ENCODE peak calls at places on chromosomes 12 and 14, in four cellular contexts. I is heart left ventricle, S is A549, G is K562. U is an unnamed sample.

GRCh38 chr14:56379956-56380355 is 199.6 kb upstream of the TMEM260 start:
- DNase-seq in I (no peak), S (no peak), G (no peak), U (no peak)

GRCh38 chr12:122753213-122753571 is 568 bp downstream of the DENR start:
- DNase-seq in I (no peak), S (no peak), G (no peak), U (no peak)

GRCh38 chr14:51464411-51464810 is 187.3 kb upstream of the FRMD6 start:
- DNase-seq in I (no peak), S (no peak), G (no peak), U (no peak)

GRCh38 chr12:104896146-104896545 is 61.9 kb downstream of the SLC41A2 start:
- DNase-seq in I (no peak), S (peak), G (no peak), U (no peak)

GRCh38 chr12:72015895-72016294 is 77.2 kb downstream of the TPH2 start:
- DNase-seq in I (no peak), S (no peak), G (peak), U (no peak)

GRCh38 chr12:47393403-47393790 is 312.4 kb downstream of the RPAP3 start:
- DNase-seq in I (no peak), S (peak), G (no peak), U (no peak)

GRCh38 chr12:49264466-49264872 is 413 bp upstream of the TUBA1C start:
- DNase-seq in I (no peak), S (no peak), G (peak), U (no peak)

GRCh38 chr12:45268672-45269406 is 52.9 kb downstream of the ANO6 start:
- DNase-seq in I (peak), S (peak), G (peak), U (no peak)

GRCh38 chr12:117188961-117189724 is 1.1 kb downstream of the FBXO21 start:
- DNase-seq in I (no peak), S (peak), G (no peak), U (no peak)

GRCh38 chr14:49849213-49849847 is 3.3 kb downstream of the NEMF start:
- DNase-seq in I (no peak), S (no peak), G (no peak), U (no peak)

GRCh38 chr14:36720657-36721056 is 59.0 kb downstream of the PAX9 start:
- DNase-seq in I (no peak), S (no peak), G (no peak), U (no peak)

GRCh38 chr12:121949643-121950397 is 31.4 kb downstream of the CFAP251 start:
- DNase-seq in I (no peak), S (peak), G (no peak), U (no peak)

GRCh38 chr12:39392154-39392925 is 50.6 kb downstream of the KIF21A start:
- DNase-seq in I (no peak), S (no peak), G (no peak), U (no peak)

GRCh38 chr14:90567191-90567590 is 170.4 kb downstream of the CALM1 start:
- DNase-seq in I (no peak), S (no peak), G (no peak), U (no peak)

GRCh38 chr12:64383675-64384074 is 6.9 kb downstream of the C12orf56 start:
- DNase-seq in I (no peak), S (no peak), G (no peak), U (no peak)

GRCh38 chr12:6632026-6632978 is 3.5 kb downstream of the LPAR5 start:
- DNase-seq in I (no peak), S (no peak), G (no peak), U (no peak)

GRCh38 chr12:68578765-68579164 is 31.9 kb upstream of the RAP1B start:
- DNase-seq in I (no peak), S (no peak), G (no peak), U (no peak)

GRCh38 chr14:94423465-94424056 is 29.0 kb downstream of the SERPINA11 start:
- DNase-seq in I (peak), S (peak), G (peak), U (no peak)

GRCh38 chr12:59928416-59928815 is 332.6 kb downstream of the SLC16A7 start:
- DNase-seq in I (no peak), S (no peak), G (no peak), U (no peak)

GRCh38 chr12:69415471-69416275 is 54.5 kb upstream of the FRS2 start:
- DNase-seq in I (peak), S (peak), G (no peak), U (no peak)

GRCh38 chr14:64387232-64387737 is 868 bp upstream of the MTHFD1 start:
- DNase-seq in I (no peak), S (peak), G (peak), U (peak)

GRCh38 chr12:32450768-32451167 is 51.4 kb downstream of the FGD4 start:
- DNase-seq in I (no peak), S (no peak), G (no peak), U (no peak)

GRCh38 chr14:30283822-30284446 is 275.0 kb upstream of the G2E3 start:
- DNase-seq in I (no peak), S (peak), G (peak), U (no peak)

GRCh38 chr12:94872671-94873367 is 130.7 kb downstream of the NDUFA12 start:
- DNase-seq in I (no peak), S (no peak), G (no peak), U (no peak)

GRCh38 chr12:94874086-94874985 is 129.2 kb downstream of the NDUFA12 start:
- DNase-seq in I (no peak), S (no peak), G (no peak), U (no peak)

GRCh38 chr12:94872007-94872653 is 131.4 kb downstream of the NDUFA12 start:
- DNase-seq in I (no peak), S (no peak), G (no peak), U (no peak)

GRCh38 chr12:94874986-94875312 is 128.5 kb downstream of the NDUFA12 start:
- DNase-seq in I (no peak), S (no peak), G (no peak), U (no peak)

DNA sequence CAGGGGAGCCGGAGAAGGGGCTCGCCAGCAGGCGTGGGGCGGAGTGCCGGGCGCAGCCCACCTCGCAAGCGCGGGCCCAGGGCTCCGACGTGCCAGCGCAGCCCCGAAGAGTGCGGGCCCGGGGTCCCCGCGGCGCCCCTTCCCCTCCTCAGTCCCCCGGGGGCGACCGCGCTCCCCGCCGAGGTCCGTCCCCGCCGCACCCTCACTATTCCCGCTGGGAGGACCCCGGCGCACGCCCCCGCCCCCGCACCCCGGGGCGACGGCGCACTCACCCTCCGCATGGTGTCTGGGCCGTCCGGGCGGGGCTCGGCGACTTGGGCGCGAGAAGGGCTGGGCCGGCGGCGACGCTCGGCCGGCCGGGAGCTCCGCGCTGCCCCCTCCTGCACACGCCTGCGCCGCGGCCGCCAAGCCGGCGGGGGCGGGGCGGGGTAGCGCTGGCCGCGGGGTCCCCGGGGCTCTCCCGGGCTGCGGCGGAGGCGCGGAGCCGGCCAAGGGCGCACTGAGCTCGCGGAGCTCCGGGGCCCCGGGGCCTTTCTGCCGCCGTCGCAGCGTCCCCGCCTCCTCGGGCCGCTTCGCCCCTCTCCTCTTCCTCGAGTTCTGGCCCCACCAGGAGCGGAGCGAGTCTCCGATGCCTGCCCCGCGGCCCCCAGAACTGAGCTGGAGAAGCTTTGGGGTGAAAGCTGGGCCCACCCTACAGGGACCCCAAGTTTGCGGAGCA is 130.0 kb downstream of the NDUFA12 start:
- DNase-seq in I (no peak), S (no peak), G (peak), U (no peak)
- H3K27ac ChIP-seq in I (no peak), S (peak), G (no peak), U (no peak)

GRCh38 chr12:24280085-24280842 is 330.8 kb upstream of the SOX5 start:
- DNase-seq in I (no peak), S (no peak), G (no peak), U (no peak)

DNA sequence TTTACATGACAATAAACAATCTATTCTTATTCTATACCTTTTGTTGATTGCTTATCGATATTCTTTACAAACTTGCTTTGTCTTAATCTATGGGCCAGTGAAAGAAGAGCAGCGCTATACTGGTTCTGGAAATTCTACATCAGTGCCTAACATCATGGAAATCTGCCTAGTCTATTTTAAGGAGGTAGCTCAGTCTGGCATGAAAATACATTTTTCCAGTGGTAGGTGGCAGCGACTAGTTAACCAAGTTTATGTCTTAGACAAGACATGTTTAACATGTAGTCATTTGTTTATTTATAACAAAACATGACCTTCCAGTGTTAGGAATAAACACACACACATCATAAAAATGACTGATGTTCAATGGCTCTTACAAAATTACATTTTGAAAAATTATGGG is 335.9 kb upstream of the SOX5 start:
- DNase-seq in I (no peak), S (no peak), G (no peak), U (no peak)
- TF ChIP-seq POLR2A in I (no peak), S (no peak), G (no peak), U (no peak)

DNA sequence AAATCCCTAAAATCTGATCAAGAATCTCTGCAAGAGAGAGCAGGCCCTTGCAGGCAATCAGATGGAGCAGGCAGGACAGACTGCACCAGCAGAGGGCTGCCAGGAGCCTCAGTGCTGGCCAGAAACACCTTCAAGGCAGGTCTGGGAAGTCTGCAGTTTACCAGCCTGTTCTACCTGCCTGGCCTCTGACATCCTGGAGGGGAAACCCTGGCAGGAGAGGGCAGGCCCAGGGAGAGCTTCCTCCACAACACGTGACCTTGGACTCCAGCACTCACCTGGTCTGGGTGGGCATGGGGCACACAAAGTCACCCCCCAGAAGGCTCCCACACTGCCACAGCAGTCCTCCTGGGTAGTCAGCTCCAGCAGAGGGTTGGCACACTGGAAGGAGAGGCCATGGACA is 56.0 kb downstream of the ISCA2 start:
- DNase-seq in I (peak), S (peak), G (no peak), U (no peak)
- H3K27ac ChIP-seq in I (no peak), S (peak), G (no peak), U (peak)

GRCh38 chr12:55934343-55934742 is 3.4 kb downstream of the DGKA start:
- DNase-seq in I (no peak), S (no peak), G (no peak), U (no peak)

GRCh38 chr12:55932546-55932919 is 1.6 kb downstream of the DGKA start:
- DNase-seq in I (no peak), S (peak), G (no peak), U (no peak)

GRCh38 chr12:55933799-55934174 is 2.8 kb downstream of the DGKA start:
- DNase-seq in I (no peak), S (no peak), G (no peak), U (no peak)

GRCh38 chr12:55931780-55932545 is 1.0 kb downstream of the DGKA start:
- DNase-seq in I (peak), S (no peak), G (peak), U (no peak)

DNA sequence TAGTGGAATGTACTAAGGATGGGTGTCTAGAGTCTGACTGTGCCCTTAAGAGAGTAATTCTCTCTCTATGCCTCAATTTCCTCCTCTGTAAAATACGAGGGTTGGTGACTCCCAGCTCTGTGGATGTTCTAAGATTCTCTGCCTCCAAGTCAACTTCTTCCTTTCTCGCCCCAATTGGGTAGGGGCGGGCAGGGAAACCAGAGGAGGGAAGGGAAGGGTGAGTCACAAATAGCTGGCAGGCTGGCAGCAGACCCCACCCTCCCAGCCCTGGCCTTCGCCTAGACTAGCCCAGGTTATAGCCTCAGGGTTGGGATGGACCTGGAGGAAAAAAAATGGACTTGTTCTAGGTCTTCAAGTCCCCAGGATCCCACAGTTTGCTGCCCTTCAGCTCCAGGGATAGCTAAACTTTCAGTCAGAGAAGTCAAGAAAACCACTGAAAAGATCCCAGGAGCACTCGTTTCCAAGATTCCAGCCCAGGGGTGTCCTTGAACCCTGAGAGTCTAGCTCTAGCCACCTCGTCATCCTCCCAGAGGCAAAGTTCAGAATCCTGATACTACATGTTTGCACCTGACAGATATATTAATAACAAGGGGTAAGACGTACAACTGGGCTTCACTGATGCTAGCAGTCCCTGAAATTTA is 2.3 kb downstream of the DGKA start:
- DNase-seq in I (no peak), S (peak), G (no peak), U (no peak)
- TF ChIP-seq POLR2A in I (no peak), S (no peak), G (no peak), U (no peak)

GRCh38 chr14:61462566-61463195 is 141.3 kb downstream of the PRKCH start:
- DNase-seq in I (no peak), S (peak), G (no peak), U (no peak)

GRCh38 chr14:61461808-61462275 is 140.5 kb downstream of the PRKCH start:
- DNase-seq in I (no peak), S (peak), G (peak), U (no peak)

GRCh38 chr14:61460063-61460462 is 138.7 kb downstream of the PRKCH start:
- DNase-seq in I (no peak), S (no peak), G (no peak), U (no peak)

GRCh38 chr14:61459229-61459628 is 137.8 kb downstream of the PRKCH start:
- DNase-seq in I (no peak), S (no peak), G (no peak), U (no peak)

DNA sequence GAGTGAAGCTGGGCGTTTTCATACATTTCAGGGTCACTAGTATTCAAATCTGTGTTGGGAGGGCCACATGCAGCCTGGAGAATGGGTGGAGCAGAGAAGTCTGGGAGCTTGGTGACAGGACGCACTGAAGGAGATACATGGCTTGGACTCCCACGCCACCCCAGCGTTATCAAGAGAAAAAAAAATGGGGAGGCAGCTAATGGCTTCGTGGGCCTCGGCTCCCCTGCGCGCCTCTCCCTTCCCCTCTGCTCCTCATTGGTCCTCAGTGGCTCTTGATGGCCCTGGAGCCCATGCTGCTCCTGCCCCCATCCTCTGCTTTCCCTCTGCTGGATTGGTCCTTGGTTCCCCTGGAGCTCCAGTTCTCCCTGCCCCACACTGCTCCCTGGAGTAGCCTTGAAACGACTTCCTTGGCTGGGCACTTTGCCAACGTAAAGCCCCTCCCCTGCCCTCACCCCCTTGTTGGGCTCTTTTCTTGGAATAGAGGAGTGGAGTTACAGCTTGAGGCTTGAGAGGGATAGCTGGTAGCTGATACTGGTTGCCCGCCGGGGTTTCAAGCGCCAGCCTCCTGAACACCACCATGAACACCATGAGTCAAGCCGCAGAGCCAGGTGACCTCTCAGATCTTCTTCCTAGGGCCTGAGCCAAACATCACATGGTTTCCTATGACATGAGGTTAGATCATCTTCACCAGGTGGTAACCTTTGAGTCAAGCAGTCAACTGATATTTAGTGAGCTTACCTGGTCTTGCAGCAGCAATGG is 139.7 kb downstream of the PRKCH start:
- DNase-seq in I (no peak), S (no peak), G (peak), U (no peak)
- H3K27ac ChIP-seq in I (peak), S (peak), G (no peak), U (no peak)

DNA sequence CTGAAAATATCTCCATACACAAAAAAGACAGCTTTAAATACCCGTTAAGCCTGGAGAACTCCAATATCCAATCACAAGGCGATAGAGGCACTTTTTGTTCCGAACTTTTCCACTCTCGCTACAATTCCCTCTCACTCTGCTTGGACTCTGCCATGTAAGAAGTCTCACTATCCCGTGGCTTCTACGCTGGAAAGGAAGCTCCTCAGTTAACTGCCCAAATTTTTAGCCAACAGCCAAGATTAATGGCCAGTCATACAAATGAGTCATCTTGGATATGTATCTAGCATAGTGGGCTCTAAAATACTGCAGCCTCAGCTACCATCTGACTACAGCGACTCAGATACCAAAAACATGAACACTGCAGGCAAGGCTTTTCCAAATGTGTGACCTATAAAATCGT is 45.5 kb upstream of the RERGL start:
- DNase-seq in I (no peak), S (no peak), G (no peak), U (no peak)
- TF ChIP-seq POLR2A in I (no peak), S (no peak), G (no peak), U (no peak)

DNA sequence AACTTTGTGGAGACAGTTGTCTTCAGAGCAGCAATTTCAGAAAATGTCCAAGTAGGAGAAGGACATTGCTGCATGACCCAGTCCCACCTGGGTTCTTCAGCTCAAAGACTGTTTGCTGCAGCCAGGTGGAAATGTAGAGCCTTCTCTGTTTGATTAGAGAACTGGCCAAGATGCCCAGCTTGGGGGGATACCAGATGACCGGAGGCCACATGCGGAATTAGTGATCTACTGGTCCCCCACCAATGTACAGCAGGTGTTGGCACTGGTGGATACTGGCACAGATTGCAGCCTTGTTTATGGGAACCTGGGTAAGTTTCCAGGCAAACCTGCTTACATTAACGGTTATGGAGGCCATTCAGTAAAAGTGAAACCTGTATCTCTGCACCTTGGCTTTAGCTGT is 555.3 kb downstream of the SLC6A15 start:
- DNase-seq in I (no peak), S (no peak), G (no peak), U (no peak)
- H3K27ac ChIP-seq in I (no peak), S (no peak), G (no peak), U (no peak)

GRCh38 chr14:100844846-100845245 is 18.9 kb downstream of the MEG3 start:
- DNase-seq in I (peak), S (no peak), G (no peak), U (no peak)

GRCh38 chr14:100842799-100843198 is 16.9 kb downstream of the MEG3 start:
- DNase-seq in I (peak), S (no peak), G (no peak), U (no peak)

GRCh38 chr14:100846309-100846859 is 20.5 kb downstream of the MEG3 start:
- DNase-seq in I (peak), S (no peak), G (no peak), U (no peak)

GRCh38 chr14:100844082-100844408 is 18.1 kb downstream of the MEG3 start:
- DNase-seq in I (peak), S (no peak), G (no peak), U (no peak)

GRCh38 chr14:100845341-100845740 is 19.4 kb downstream of the MEG3 start:
- DNase-seq in I (peak), S (no peak), G (no peak), U (no peak)
- TF ChIP-seq POLR2A in I (no peak), S (no peak), G (no peak), U (no peak)